ENCODE peak calls at places on chromosomes 5 and 9, in four cellular contexts. U is memory B cell, K is mucosa of gallbladder, P is H1. Y is an unnamed sample.

GRCh38 chr9:95027914-95028854 is 289.3 kb downstream of the FANCC start:
- DNase-seq in U (no peak), K (no peak), P (no peak), Y (no peak)

GRCh38 chr5:81402180-81402930 is 8.4 kb upstream of the ACOT12 start:
- DNase-seq in U (no peak), K (peak; percentile 56), P (no peak), Y (no peak)

GRCh38 chr5:19880859-19881436 is 107.1 kb downstream of the CDH18 start:
- DNase-seq in U (no peak), K (peak; percentile 31), P (no peak), Y (peak; percentile 4)

GRCh38 chr9:110777201-110777842 is 108.7 kb downstream of the MUSK start:
- DNase-seq in U (no peak), K (peak; percentile 28), P (no peak), Y (peak; percentile 4)

GRCh38 chr5:173880306-173880985 is 7.7 kb upstream of the CPEB4 start:
- DNase-seq in U (no peak), K (no peak), P (no peak), Y (no peak)

GRCh38 chr9:100020121-100020780 is 78.5 kb downstream of the ERP44 start:
- DNase-seq in U (no peak), K (no peak), P (no peak), Y (no peak)

GRCh38 chr9:93699650-93700049 is 123.3 kb downstream of the PHF2 start:
- DNase-seq in U (no peak), K (no peak), P (no peak), Y (no peak)

GRCh38 chr9:7376838-7377237 is 422.7 kb downstream of the DMAC1 start:
- DNase-seq in U (no peak), K (no peak), P (no peak), Y (no peak)

GRCh38 chr5:135230326-135230925 is 168.6 kb downstream of the MACROH2A1 start:
- DNase-seq in U (no peak), K (peak; percentile 45), P (no peak), Y (no peak)

GRCh38 chr5:169646856-169647255 is 9.8 kb downstream of the DOCK2 start:
- DNase-seq in U (no peak), K (no peak), P (no peak), Y (no peak)

GRCh38 chr5:136518814-136519213 is 153.5 kb upstream of the TRPC7 start:
- DNase-seq in U (no peak), K (no peak), P (no peak), Y (no peak)

GRCh38 chr5:95184924-95185323 is 100.0 kb downstream of the MCTP1 start:
- DNase-seq in U (no peak), K (no peak), P (no peak), Y (no peak)

GRCh38 chr9:20015427-20015931 is 226.6 kb upstream of the SLC24A2 start:
- DNase-seq in U (no peak), K (no peak), P (no peak), Y (no peak)

GRCh38 chr9:120612218-120612617 is 32.3 kb upstream of the CDK5RAP2 start:
- DNase-seq in U (no peak), K (no peak), P (no peak), Y (no peak)

GRCh38 chr5:111995701-111996100 is 238.7 kb upstream of the NREP start:
- DNase-seq in U (no peak), K (no peak), P (no peak), Y (no peak)

GRCh38 chr5:81555865-81556264 is 161.9 kb upstream of the ACOT12 start:
- DNase-seq in U (no peak), K (no peak), P (no peak), Y (no peak)

GRCh38 chr5:543755-544674 is 19.8 kb upstream of the SLC9A3 start:
- DNase-seq in U (peak; percentile 58), K (peak; percentile 75), P (no peak), Y (no peak)

GRCh38 chr5:180090769-180091546 is 19.4 kb upstream of the RNF130 start:
- DNase-seq in U (no peak), K (peak; percentile 27), P (peak; percentile 72), Y (peak; percentile 64)

GRCh38 chr5:170297589-170298462 is at the start of gene LCP2:
- DNase-seq in U (no peak), K (no peak), P (no peak), Y (no peak)

GRCh38 chr5:98771389-98772109 is 1.9 kb upstream of the RGMB start:
- DNase-seq in U (peak; percentile 47), K (peak; percentile 80), P (no peak), Y (peak; percentile 83)

GRCh38 chr9:73916016-73916673 is 581.0 kb upstream of the RORB start:
- DNase-seq in U (no peak), K (no peak), P (peak; percentile 48), Y (peak; percentile 16)

GRCh38 chr9:93903886-93904648 is 51.1 kb downstream of the BARX1 start:
- DNase-seq in U (no peak), K (no peak), P (no peak), Y (no peak)

GRCh38 chr5:172607213-172607793 is 33.8 kb upstream of the NEURL1B start:
- DNase-seq in U (no peak), K (no peak), P (no peak), Y (no peak)

GRCh38 chr9:128026255-128027165 is 40.6 kb downstream of the NAIF1 start:
- DNase-seq in U (peak; percentile 62), K (peak; percentile 49), P (no peak), Y (no peak)

GRCh38 chr9:21873540-21874221 is 71.2 kb downstream of the MTAP start:
- DNase-seq in U (no peak), K (no peak), P (no peak), Y (no peak)

GRCh38 chr9:117945286-117945685 is 241.1 kb downstream of the TLR4 start:
- DNase-seq in U (no peak), K (no peak), P (no peak), Y (no peak)

GRCh38 chr5:57181151-57181550 is 7.3 kb downstream of the GPBP1 start:
- DNase-seq in U (no peak), K (no peak), P (no peak), Y (no peak)

GRCh38 chr9:130728721-130729120 is 35.1 kb downstream of the EXOSC2 start:
- DNase-seq in U (no peak), K (no peak), P (no peak), Y (no peak)

GRCh38 chr9:134618163-134618822 is 23.3 kb upstream of the COL5A1 start:
- DNase-seq in U (no peak), K (no peak), P (no peak), Y (no peak)

GRCh38 chr9:105401651-105402050 is 46.2 kb upstream of the FSD1L start:
- DNase-seq in U (no peak), K (no peak), P (no peak), Y (no peak)

GRCh38 chr9:137975936-137976565 is 98.5 kb downstream of the CACNA1B start:
- DNase-seq in U (no peak), K (no peak), P (no peak), Y (no peak)

GRCh38 chr5:132506094-132506692 is 15.6 kb upstream of the IRF1 start:
- DNase-seq in U (no peak), K (peak; percentile 52), P (no peak), Y (peak; percentile 48)

GRCh38 chr5:167594750-167595149 is 696.7 kb upstream of the WWC1 start:
- DNase-seq in U (no peak), K (no peak), P (no peak), Y (no peak)

GRCh38 chr9:126704157-126704941 is 90.6 kb downstream of the LMX1B start:
- DNase-seq in U (peak; percentile 12), K (no peak), P (peak; percentile 47), Y (peak; percentile 19)

GRCh38 chr9:74729129-74729710 is 158.5 kb downstream of the TRPM6 start:
- DNase-seq in U (no peak), K (no peak), P (no peak), Y (no peak)

Y was measured in Calu3.